ENCODE peak calls at places on chromosomes 13 and 19, in four cellular contexts. A, C, K and F are unnamed samples.

GRCh38 chr13:33678906-33679657 is 138.9 kb upstream of the RFC3 start:
- DNase-seq in A (no peak), C (peak), K (no peak), F (peak)

GRCh38 chr19:42762782-42763181 is 2.7 kb downstream of the PSG8 start:
- DNase-seq in A (no peak), C (no peak), K (no peak), F (no peak)

GRCh38 chr19:35348909-35349611 is 1.4 kb downstream of the FFAR1 start:
- DNase-seq in A (no peak), C (no peak), K (no peak), F (no peak)

GRCh38 chr19:5036733-5037681 is 68.1 kb downstream of the KDM4B start:
- DNase-seq in A (no peak), C (peak), K (peak), F (no peak)

GRCh38 chr19:463483-464130 is 2.8 kb upstream of the SHC2 start:
- DNase-seq in A (no peak), C (no peak), K (no peak), F (no peak)

GRCh38 chr13:27274631-27275030 is 4.0 kb downstream of the RASL11A start:
- DNase-seq in A (no peak), C (no peak), K (no peak), F (no peak)

GRCh38 chr13:85659493-85659892 is 139.7 kb downstream of the SLITRK6 start:
- DNase-seq in A (no peak), C (peak), K (no peak), F (no peak)

GRCh38 chr19:15621801-15622200 is 6.8 kb downstream of the CYP4F8 start:
- DNase-seq in A (no peak), C (no peak), K (no peak), F (no peak)

GRCh38 chr19:9836021-9836420 is 903 bp downstream of the PIN1 start:
- DNase-seq in A (no peak), C (peak), K (peak), F (no peak)

GRCh38 chr13:87810920-87811344 is 139.8 kb downstream of the SLITRK5 start:
- DNase-seq in A (no peak), C (no peak), K (no peak), F (no peak)

GRCh38 chr19:1457031-1457739 is 7.3 kb downstream of the APC2 start:
- DNase-seq in A (no peak), C (no peak), K (no peak), F (no peak)

GRCh38 chr13:50124536-50125305 is 109.5 kb downstream of the KCNRG start:
- DNase-seq in A (peak), C (peak), K (peak), F (peak)

GRCh38 chr19:56919308-56919995 is 78.9 kb upstream of the PEG3 start:
- DNase-seq in A (no peak), C (no peak), K (no peak), F (no peak)

GRCh38 chr19:2577722-2578335 is 101.9 kb downstream of the GADD45B start:
- DNase-seq in A (no peak), C (no peak), K (no peak), F (no peak)

GRCh38 chr13:61410669-61411297 is 4.9 kb downstream of the PCDH20 start:
- DNase-seq in A (no peak), C (peak), K (peak), F (no peak)

GRCh38 chr19:52946322-52947310 is 16.1 kb downstream of the ZNF816 start:
- DNase-seq in A (peak), C (peak), K (peak), F (no peak)

GRCh38 chr19:48085904-48086864 is 24.4 kb downstream of the PLA2G4C start:
- DNase-seq in A (no peak), C (no peak), K (no peak), F (no peak)

GRCh38 chr19:10654610-10655456 is 687 bp downstream of the ILF3 start:
- DNase-seq in A (peak), C (no peak), K (peak), F (no peak)

GRCh38 chr19:2888739-2889224 is 11.9 kb upstream of the ZNF57 start:
- DNase-seq in A (no peak), C (no peak), K (no peak), F (no peak)

GRCh38 chr19:16442386-16443276 is 29.1 kb downstream of the EPS15L1 start:
- DNase-seq in A (no peak), C (no peak), K (peak), F (no peak)

GRCh38 chr19:44142014-44142523 is 715 bp downstream of the ZNF234 start:
- DNase-seq in A (no peak), C (peak), K (peak), F (no peak)

GRCh38 chr19:38545596-38545995 is 72.2 kb downstream of the MAP4K1 start:
- DNase-seq in A (no peak), C (no peak), K (no peak), F (no peak)

GRCh38 chr19:38544569-38545315 is 73.0 kb downstream of the MAP4K1 start:
- DNase-seq in A (no peak), C (peak), K (no peak), F (no peak)

GRCh38 chr19:38543286-38543806 is 74.4 kb downstream of the MAP4K1 start:
- DNase-seq in A (no peak), C (no peak), K (no peak), F (no peak)

GRCh38 chr19:38542040-38542439 is 75.7 kb downstream of the MAP4K1 start:
- DNase-seq in A (no peak), C (no peak), K (no peak), F (no peak)

DNA sequence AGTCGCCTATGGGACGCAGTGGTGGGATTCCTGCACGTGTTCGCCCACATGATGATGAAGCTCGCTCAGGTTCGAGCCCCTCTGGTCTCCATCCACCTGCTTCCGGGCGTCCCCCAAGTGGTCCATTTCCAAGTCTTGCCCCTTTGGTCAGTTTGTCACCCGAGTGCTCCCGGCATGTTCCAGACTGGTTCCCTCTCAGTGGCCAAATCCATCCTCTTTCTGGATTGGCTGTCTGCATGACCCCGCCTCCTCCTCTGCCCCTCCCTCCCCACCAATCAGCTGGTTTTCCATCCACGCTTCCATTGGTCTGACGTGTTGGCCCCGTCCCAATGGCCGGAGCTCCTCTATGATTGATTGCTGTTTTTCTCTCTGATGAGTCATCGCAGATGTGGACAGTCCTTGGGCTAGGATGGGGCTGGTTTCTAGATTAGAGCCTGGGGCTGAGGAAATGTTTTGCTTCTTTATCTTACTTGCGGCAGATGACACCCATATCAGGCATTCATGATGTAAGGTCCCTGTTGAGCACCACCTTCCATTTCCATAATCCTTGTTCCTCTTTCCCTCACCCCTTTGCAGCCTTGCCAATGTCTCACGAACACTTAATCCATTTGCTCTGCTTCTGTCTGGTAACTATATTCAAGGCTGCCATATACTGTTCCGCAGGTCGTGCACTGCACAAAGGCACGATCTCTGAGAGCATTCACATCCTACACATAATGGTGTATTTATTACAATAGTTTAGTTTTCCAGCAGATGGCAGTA is 73.8 kb downstream of the MAP4K1 start:
- DNase-seq in A (no peak), C (peak), K (peak), F (peak)
- TF ChIP-seq CTCF in A (peak), C (no peak), K (no peak), F (peak)

DNA sequence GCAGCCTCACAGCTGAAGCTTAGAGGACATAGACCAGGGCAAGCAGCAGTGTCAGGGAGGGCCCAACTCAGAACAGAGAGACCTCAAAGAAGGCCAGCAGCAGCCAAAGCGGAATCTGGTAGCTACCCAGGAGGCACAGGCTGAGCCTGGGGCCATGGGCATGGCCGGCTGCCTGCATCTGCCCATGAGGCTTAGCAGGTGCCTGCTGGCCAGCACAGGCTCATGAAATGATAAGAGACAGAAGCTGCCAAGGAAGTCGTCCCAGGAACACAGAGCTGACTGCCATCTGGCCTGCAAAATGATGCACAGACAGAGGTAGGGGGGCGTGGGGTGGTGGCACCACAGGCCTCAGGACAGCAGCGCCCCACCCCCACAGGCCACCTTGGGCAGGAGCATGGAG is 29.2 kb downstream of the TUBA3C start:
- DNase-seq in A (no peak), C (no peak), K (no peak), F (no peak)
- TF ChIP-seq CTCF in A (no peak), C (no peak), K (no peak), F (no peak)

GRCh38 chr19:58357798-58358145 is 4.5 kb upstream of the A1BG start:
- DNase-seq in A (no peak), C (no peak), K (no peak), F (no peak)

GRCh38 chr19:58366576-58367430 is 4.3 kb upstream of the ZNF497 start:
- DNase-seq in A (no peak), C (no peak), K (no peak), F (no peak)

GRCh38 chr19:58361900-58362271 is 665 bp downstream of the ZNF497 start:
- DNase-seq in A (peak), C (peak), K (no peak), F (no peak)

GRCh38 chr19:58364127-58364526 is 1.6 kb upstream of the ZNF497 start:
- DNase-seq in A (no peak), C (no peak), K (no peak), F (no peak)

GRCh38 chr19:58362272-58362994 is at the start of gene ZNF497:
- DNase-seq in A (peak), C (peak), K (peak), F (peak)
- TF ChIP-seq CTCF in A (no peak), C (peak), K (no peak), F (no peak)

GRCh38 chr13:77388944-77389616 is 62.2 kb upstream of the MYCBP2 start:
- DNase-seq in A (no peak), C (no peak), K (no peak), F (no peak)
- TF ChIP-seq CTCF in A (no peak), C (no peak), K (no peak), F (no peak)

GRCh38 chr13:30934381-30934780 is 1.9 kb downstream of the TEX26 start:
- DNase-seq in A (no peak), C (peak), K (peak), F (no peak)
- TF ChIP-seq CTCF in A (peak), C (peak), K (no peak), F (no peak)

GRCh38 chr13:79543883-79544282 is 62.9 kb downstream of the NDFIP2 start:
- DNase-seq in A (no peak), C (no peak), K (no peak), F (no peak)
- TF ChIP-seq CTCF in A (no peak), C (no peak), K (no peak), F (no peak)

GRCh38 chr13:98897706-98898105 is 80.2 kb downstream of the DOCK9 start:
- DNase-seq in A (no peak), C (no peak), K (no peak), F (no peak)
- TF ChIP-seq CTCF in A (no peak), C (no peak), K (no peak), F (no peak)

GRCh38 chr13:40401911-40402776 is 264.3 kb downstream of the FOXO1 start:
- DNase-seq in A (no peak), C (peak), K (no peak), F (peak)
- TF ChIP-seq CTCF in A (no peak), C (no peak), K (no peak), F (no peak)

GRCh38 chr13:77820431-77821149 is 98.0 kb downstream of the EDNRB start:
- DNase-seq in A (no peak), C (no peak), K (no peak), F (no peak)
- TF ChIP-seq CTCF in A (peak), C (no peak), K (peak), F (no peak)

DNA sequence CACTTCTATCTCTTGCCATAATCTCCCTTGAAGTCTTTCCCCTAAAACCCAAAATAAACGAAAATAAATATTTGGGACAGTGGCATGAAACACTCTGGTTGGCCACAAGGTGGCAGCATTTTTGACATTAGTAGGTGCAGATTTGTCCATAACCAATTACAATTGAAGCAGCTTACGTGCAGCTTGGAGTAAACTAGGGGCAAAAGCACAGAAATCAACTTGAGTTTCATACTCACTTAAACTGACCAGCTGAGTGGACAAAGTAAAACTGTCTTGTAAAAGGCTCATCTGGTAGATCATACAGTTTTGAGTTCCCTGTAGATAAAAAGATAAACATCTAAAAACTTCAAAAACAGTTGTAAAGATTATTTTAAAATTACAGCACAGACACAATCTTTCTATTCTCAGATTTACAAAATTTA is 18.8 kb downstream of the PDCD5 start:
- DNase-seq in A (no peak), C (peak), K (peak), F (no peak)
- TF ChIP-seq CTCF in A (peak), C (peak), K (peak), F (peak)